ENCODE peak calls at places on chromosome 12, in eight cellular contexts. V, E, D, S, U, M, Q and P are unnamed samples.

GRCh38 chr12:76876696-76877229 is 2.1 kb downstream of the CSRP2 start:
- DNase-seq in Q (no peak), M (no peak), U (no peak), D (no peak), V (no peak), S (no peak), E (no peak), P (no peak)

GRCh38 chr12:65631621-65632111 is 192.6 kb upstream of the HMGA2 start:
- DNase-seq in V (no peak), S (peak), M (no peak), U (peak), Q (no peak), E (peak), D (no peak), P (peak)

GRCh38 chr12:76586764-76587395 is 27.3 kb upstream of the OSBPL8 start:
- DNase-seq in S (peak), M (no peak), D (peak), E (peak), U (peak), Q (no peak), V (no peak), P (peak)

GRCh38 chr12:68450947-68451260 is 118.7 kb upstream of the MDM1 start:
- DNase-seq in U (no peak), Q (no peak), E (no peak), M (no peak), S (no peak), V (no peak), D (no peak), P (no peak)

GRCh38 chr12:91381309-91381804 is 198.7 kb upstream of the DCN start:
- DNase-seq in V (peak), S (peak), U (peak), E (peak), D (peak), M (peak), Q (peak), P (peak)

GRCh38 chr12:2110841-2111566 is 58.2 kb downstream of the CACNA1C start:
- DNase-seq in D (no peak), S (no peak), V (no peak), M (no peak), U (no peak), E (peak), Q (no peak), P (no peak)

GRCh38 chr12:55072093-55072492 is 52.3 kb downstream of the NEUROD4 start:
- DNase-seq in S (peak), V (peak), Q (peak), D (peak), M (peak), U (peak), E (peak), P (no peak)

GRCh38 chr12:69719336-69720316 is 19.0 kb upstream of the RAB3IP start:
- DNase-seq in S (no peak), U (no peak), M (no peak), V (no peak), D (no peak), Q (no peak), E (no peak), P (no peak)

GRCh38 chr12:77720258-77720657 is 110.4 kb upstream of the NAV3 start:
- DNase-seq in Q (no peak), D (no peak), S (no peak), V (no peak), M (no peak), U (peak), E (no peak), P (no peak)

GRCh38 chr12:19276767-19277166 is 147.2 kb downstream of the PLEKHA5 start:
- DNase-seq in S (no peak), M (no peak), V (no peak), Q (no peak), E (no peak), U (no peak), D (no peak), P (no peak)

GRCh38 chr12:4960030-4960429 is 50.3 kb downstream of the KCNA1 start:
- DNase-seq in E (peak), D (no peak), Q (peak), M (no peak), S (no peak), U (no peak), V (peak), P (no peak)

GRCh38 chr12:104602426-104602825 is 145.7 kb downstream of the CHST11 start:
- DNase-seq in U (no peak), E (no peak), S (no peak), M (no peak), Q (no peak), D (no peak), V (no peak), P (no peak)

GRCh38 chr12:118358008-118358359 is 14.7 kb downstream of the TAOK3 start:
- DNase-seq in D (no peak), Q (no peak), M (no peak), S (no peak), U (no peak), V (no peak), E (no peak), P (no peak)

GRCh38 chr12:2794736-2795289 is at the start of gene FKBP4:
- DNase-seq in M (peak), E (peak), U (peak), Q (peak), S (peak), V (peak), D (peak), P (peak)

GRCh38 chr12:113334786-113335539 is at the start of gene SLC8B1:
- DNase-seq in V (peak), Q (peak), D (peak), U (peak), S (peak), E (peak), M (peak), P (peak)

GRCh38 chr12:66516133-66516532 is 162.7 kb downstream of the GRIP1 start:
- DNase-seq in Q (no peak), M (no peak), S (no peak), U (no peak), D (no peak), V (no peak), E (no peak), P (peak)

GRCh38 chr12:954736-955135 is 5.2 kb upstream of the RAD52 start:
- DNase-seq in U (no peak), D (no peak), S (no peak), E (no peak), V (no peak), M (no peak), Q (no peak), P (no peak)

GRCh38 chr12:57835366-57836288 is 10.9 kb downstream of the CTDSP2 start:
- DNase-seq in Q (no peak), E (no peak), M (no peak), S (no peak), V (no peak), D (no peak), U (no peak), P (no peak)
- H3K4me3 ChIP-seq in Q (peak), E (no peak), M (peak), S (peak), V (no peak), D (peak), U (no peak), P (no peak)

GRCh38 chr12:31682136-31682962 is 22.9 kb downstream of the ETFBKMT start:
- DNase-seq in Q (no peak), M (peak), V (peak), D (peak), E (peak), U (peak), S (peak), P (peak)
- TF ChIP-seq CTCF in Q (peak), M (no peak), V (peak), D (peak), E (peak), U (peak), S (peak), P (peak)

GRCh38 chr12:116879509-116880212 is 1.6 kb downstream of the HRK start:
- DNase-seq in S (no peak), V (peak), E (no peak), D (no peak), U (no peak), Q (no peak), M (no peak), P (peak)
- H3K4me3 ChIP-seq in S (no peak), V (peak), E (peak), D (no peak), U (no peak), Q (peak), M (peak), P (no peak)

DNA sequence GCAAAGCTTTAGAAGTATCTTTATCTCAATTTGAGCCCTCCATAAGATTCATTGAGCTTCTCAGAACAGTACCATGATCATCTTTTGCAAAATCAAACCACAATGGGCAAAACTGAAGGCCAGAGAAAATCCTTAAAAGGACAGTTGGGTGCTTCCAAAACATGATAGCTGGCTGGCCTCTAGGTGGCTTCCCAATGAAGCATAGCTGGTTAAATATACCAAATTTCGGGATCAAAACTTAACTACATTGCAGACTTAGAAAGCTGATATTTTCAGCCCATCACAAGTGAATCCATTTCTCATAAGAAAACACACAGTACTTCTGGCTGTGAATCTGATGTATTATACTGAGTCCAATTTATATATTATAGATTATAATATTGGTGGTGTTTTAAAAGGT is 15.3 kb upstream of the PIK3C2G start:
- DNase-seq in S (no peak), D (no peak), M (no peak), V (no peak), E (no peak), Q (no peak), U (no peak), P (no peak)
- TF ChIP-seq CTCF in S (peak), D (no peak), M (no peak), V (peak), E (no peak), Q (no peak), U (peak), P (peak)

DNA sequence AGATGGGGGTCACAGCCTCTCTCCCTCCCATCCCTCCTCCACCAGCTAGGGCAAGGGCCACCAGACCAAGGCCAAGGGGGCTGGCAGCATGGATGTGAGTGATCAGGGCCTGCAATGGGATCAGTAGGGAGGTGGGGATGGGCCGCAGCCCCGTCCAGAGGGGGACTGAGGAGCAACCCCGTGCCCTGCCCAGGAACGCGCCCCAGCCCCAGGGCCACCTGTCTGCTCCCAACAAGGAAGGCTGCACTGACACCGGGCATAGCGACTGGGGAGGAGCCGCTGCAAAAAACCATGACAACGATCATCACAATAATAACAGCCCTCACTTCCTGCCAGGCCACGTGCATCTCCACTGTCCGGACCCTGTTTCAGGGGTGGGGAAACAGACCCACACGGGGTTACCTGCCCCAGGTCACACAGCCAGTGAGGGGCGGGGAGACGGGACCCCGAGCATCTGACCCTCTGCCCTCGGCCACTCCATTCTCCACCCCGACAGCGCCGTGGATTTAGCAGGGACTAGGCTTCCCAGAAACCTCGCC is 24.3 kb downstream of the NCOR2 start:
- DNase-seq in S (no peak), D (peak), M (no peak), E (no peak), U (no peak), Q (no peak), V (no peak), P (no peak)
- H3K4me3 ChIP-seq in S (no peak), D (no peak), M (no peak), E (no peak), U (no peak), Q (no peak), V (no peak), P (no peak)